ENCODE peak calls at places on chromosomes 2 and 18, in six cellular contexts. D is K562, J is A549, M is HepG2, O is NB4, Y is GM12878. Q is an unnamed sample.

GRCh38 chr2:163200726-163201125 is 362.2 kb upstream of the KCNH7 start:
- DNase-seq in O (no peak), M (no peak), J (no peak), Y (no peak), D (no peak), Q (no peak)

GRCh38 chr2:68565273-68565672 is 78.1 kb upstream of the PROKR1 start:
- DNase-seq in Y (no peak), J (no peak), D (no peak), M (no peak), O (no peak), Q (no peak)

GRCh38 chr2:232269867-232270266 is 108.7 kb upstream of the ALPP start:
- DNase-seq in M (no peak), D (no peak), Y (no peak), J (no peak), O (no peak), Q (no peak)

GRCh38 chr2:235511187-235511661 is 17.4 kb downstream of the AGAP1 start:
- DNase-seq in O (no peak), J (peak; percentile 87), Y (no peak), D (no peak), M (peak; percentile 48), Q (peak; percentile 88)

GRCh38 chr18:24600076-24600654 is 139.7 kb downstream of the HRH4 start:
- DNase-seq in J (peak; percentile 3), D (peak; percentile 28), O (peak; percentile 60), Y (no peak), M (peak; percentile 40), Q (peak; percentile 76)

GRCh38 chr2:191710411-191710900 is 32.5 kb downstream of the NABP1 start:
- DNase-seq in O (no peak), J (no peak), D (no peak), M (no peak), Y (no peak), Q (no peak)

GRCh38 chr18:62484941-62485340 is 37.9 kb upstream of the ZCCHC2 start:
- DNase-seq in Y (no peak), J (no peak), M (no peak), D (no peak), O (no peak), Q (no peak)

GRCh38 chr2:196112408-196113039 is 43.9 kb upstream of the DNAH7 start:
- DNase-seq in M (no peak), D (no peak), Y (no peak), O (peak; percentile 34), J (no peak), Q (no peak)

GRCh38 chr2:16099326-16099725 is 159.0 kb downstream of the MYCN start:
- DNase-seq in J (no peak), O (no peak), Y (no peak), M (no peak), D (no peak), Q (no peak)

GRCh38 chr2:39380525-39381150 is 56.4 kb downstream of the MAP4K3 start:
- DNase-seq in D (no peak), M (no peak), J (no peak), O (peak; percentile 18), Y (no peak), Q (peak; percentile 5)

GRCh38 chr2:203605302-203605701 is 70.2 kb upstream of the RAPH1 start:
- DNase-seq in D (no peak), M (no peak), O (no peak), J (no peak), Y (no peak), Q (peak; percentile 14)

GRCh38 chr2:101047075-101047766 is 45.1 kb downstream of the RPL31 start:
- DNase-seq in D (no peak), M (no peak), J (peak; percentile 36), O (no peak), Y (no peak), Q (peak; percentile 79)

GRCh38 chr2:129831018-129831417 is 148.4 kb upstream of the RAB6C start:
- DNase-seq in Y (no peak), O (no peak), J (no peak), M (no peak), D (no peak), Q (no peak)

GRCh38 chr2:73175663-73176204 is 26.6 kb upstream of the NOTO start:
- DNase-seq in Y (no peak), D (peak; percentile 85), J (no peak), O (peak; percentile 85), M (peak; percentile 53), Q (peak; percentile 58)

GRCh38 chr2:138515084-138515483 is 13.5 kb downstream of the SPOPL start:
- DNase-seq in D (no peak), J (no peak), O (peak; percentile 37), Y (no peak), M (peak; percentile 68), Q (no peak)

GRCh38 chr2:1651131-1652066 is 92.9 kb downstream of the PXDN start:
- DNase-seq in J (no peak), M (no peak), O (no peak), Y (no peak), D (no peak), Q (peak; percentile 41)

GRCh38 chr2:201362396-201362795 is 5.3 kb upstream of the FLACC1 start:
- DNase-seq in O (no peak), Y (no peak), D (no peak), M (no peak), J (no peak), Q (no peak)

GRCh38 chr2:217430916-217431576 is 571.2 kb upstream of the TNP1 start:
- DNase-seq in Y (no peak), D (no peak), M (no peak), J (no peak), O (peak; percentile 86), Q (no peak)

GRCh38 chr2:176174382-176174834 is 14.1 kb upstream of the HOXD1 start:
- DNase-seq in J (no peak), M (no peak), D (no peak), O (peak; percentile 65), Y (no peak), Q (no peak)

GRCh38 chr2:135962401-135963138 is 22.9 kb downstream of the DARS1 start:
- DNase-seq in J (no peak), D (no peak), Y (no peak), O (no peak), M (no peak), Q (no peak)

GRCh38 chr18:34956663-34957062 is 84.5 kb upstream of the MAPRE2 start:
- DNase-seq in J (no peak), D (no peak), M (no peak), Y (no peak), O (no peak), Q (peak; percentile 78)

GRCh38 chr18:65091737-65092329 is 659.0 kb upstream of the CDH7 start:
- DNase-seq in M (peak; percentile 14), O (peak; percentile 34), Y (no peak), J (no peak), D (no peak), Q (no peak)

GRCh38 chr2:228681426-228681825 is 499.9 kb upstream of the SPHKAP start:
- DNase-seq in O (peak; percentile 11), D (no peak), J (no peak), M (no peak), Y (no peak), Q (no peak)

GRCh38 chr2:234305846-234306245 is 191.0 kb downstream of the ARL4C start:
- DNase-seq in D (no peak), J (no peak), Y (no peak), O (no peak), M (no peak), Q (no peak)

GRCh38 chr2:226169751-226170581 is 629.7 kb downstream of the IRS1 start:
- DNase-seq in O (no peak), D (no peak), Y (no peak), J (no peak), M (peak; percentile 60), Q (no peak)

GRCh38 chr2:132790232-132790755 is 120.3 kb upstream of the LYPD1 start:
- DNase-seq in J (no peak), O (no peak), D (no peak), Y (no peak), M (no peak), Q (no peak)

GRCh38 chr2:221104391-221104811 is 467.7 kb downstream of the EPHA4 start:
- DNase-seq in M (no peak), D (no peak), Y (no peak), J (no peak), O (no peak), Q (peak; percentile 69)

GRCh38 chr2:133581027-133581760 is 12.9 kb upstream of the NCKAP5 start:
- DNase-seq in M (no peak), J (no peak), D (no peak), O (no peak), Y (no peak), Q (peak; percentile 77)

GRCh38 chr18:61554946-61555361 is 221.7 kb downstream of the CDH20 start:
- DNase-seq in O (no peak), D (no peak), J (no peak), M (no peak), Y (no peak), Q (no peak)

GRCh38 chr18:13811993-13812392 is 12.0 kb upstream of the MC5R start:
- DNase-seq in M (peak; percentile 10), O (peak; percentile 15), J (peak; percentile 29), D (peak; percentile 19), Y (no peak), Q (no peak)
- TF ChIP-seq CTCF in M (peak; percentile 16), O (no peak), J (no peak), D (no peak), Y (peak; percentile 32), Q (peak; percentile 21)

DNA sequence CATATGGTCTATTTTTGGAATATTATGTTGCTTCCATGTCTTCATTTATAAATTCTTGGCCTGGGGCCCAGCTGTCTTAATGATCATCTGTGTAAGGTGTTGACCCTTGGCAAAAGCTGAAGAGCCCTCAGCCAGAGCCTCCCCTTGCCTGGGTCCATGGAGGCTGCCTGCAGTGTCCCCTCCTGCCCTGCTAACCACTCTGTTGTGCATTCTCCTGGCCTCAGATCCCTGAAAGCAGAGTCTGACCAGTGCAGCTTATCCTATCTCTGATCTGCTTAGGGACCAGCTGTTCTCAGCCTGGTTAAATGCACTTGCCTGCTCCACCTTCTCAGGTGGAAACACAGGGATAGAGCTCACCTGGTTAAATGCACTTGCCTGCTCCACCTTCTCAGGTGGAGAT is 226.1 kb upstream of the APCDD1 start:
- DNase-seq in D (no peak), J (no peak), O (no peak), M (no peak), Y (no peak), Q (peak; percentile 12)
- TF ChIP-seq MYC in D (no peak), J (no peak), O (no peak), M (no peak), Y (no peak), Q (no peak)

DNA sequence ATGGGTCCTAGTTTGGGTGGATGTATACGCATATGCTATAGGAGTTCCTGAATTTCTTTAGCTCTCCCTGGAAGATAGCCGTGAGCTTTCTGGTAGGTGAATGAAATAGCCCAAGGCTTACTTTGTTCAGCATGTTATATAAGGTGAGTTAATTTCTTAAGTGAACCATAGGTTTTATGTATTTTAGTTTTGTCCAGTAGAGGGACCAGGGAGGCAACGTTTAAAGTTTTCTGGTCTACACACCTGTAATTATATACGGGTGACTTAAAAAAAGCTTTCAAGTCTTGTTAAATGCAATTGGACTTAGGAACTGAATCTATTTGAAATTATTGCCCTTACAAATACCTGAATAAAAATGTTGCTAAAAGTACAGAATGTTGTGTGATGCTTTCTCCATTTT is 402.5 kb upstream of the DDX18 start:
- DNase-seq in O (no peak), Y (no peak), J (no peak), M (peak; percentile 4), D (no peak), Q (no peak)
- TF ChIP-seq CTCF in O (no peak), Y (no peak), J (no peak), M (no peak), D (no peak), Q (no peak)

GRCh38 chr2:239536186-239536585 is 135.4 kb upstream of the HDAC4 start:
- DNase-seq in O (no peak), M (no peak), J (no peak), D (no peak), Y (no peak), Q (no peak)
- TF ChIP-seq MYC in O (no peak), M (no peak), J (no peak), D (no peak), Y (no peak), Q (no peak)

GRCh38 chr2:180017764-180018163 is 10.7 kb upstream of the CWC22 start:
- DNase-seq in J (no peak), M (no peak), O (no peak), D (no peak), Y (no peak), Q (no peak)
- TF ChIP-seq CTCF in J (no peak), M (no peak), O (no peak), D (no peak), Y (no peak), Q (no peak)

Q was measured in endothelial cell of umbilical vein.